ENCODE peak calls at places on chromosomes 4 and X, in four cellular contexts. I, Y, L and Q are unnamed samples.

GRCh38 chr4:20592666-20593065 is 107.6 kb upstream of the PACRGL start:
- DNase-seq in I (peak; percentile 2), Y (peak; percentile 9), L (no peak), Q (no peak)

GRCh38 chrX:37896491-37896890 is 49.1 kb upstream of the DYNLT3 start:
- DNase-seq in I (no peak), Y (no peak), L (no peak), Q (no peak)

GRCh38 chr4:64538219-64538618 is 129.0 kb upstream of the TECRL start:
- DNase-seq in I (no peak), Y (no peak), L (no peak), Q (peak; percentile 12)

GRCh38 chr4:94160774-94161173 is 46.9 kb upstream of the SMARCAD1 start:
- DNase-seq in I (no peak), Y (no peak), L (no peak), Q (no peak)

GRCh38 chr4:185991750-185992149 is 77.2 kb upstream of the TLR3 start:
- DNase-seq in I (no peak), Y (no peak), L (no peak), Q (no peak)

GRCh38 chrX:140526138-140526537 is 21.3 kb upstream of the SOX3 start:
- DNase-seq in I (no peak), Y (peak; percentile 68), L (no peak), Q (no peak)

GRCh38 chr4:45539142-45539814 is 584.6 kb downstream of the GABRG1 start:
- DNase-seq in I (no peak), Y (no peak), L (no peak), Q (no peak)

GRCh38 chr4:98193459-98194105 is 50.3 kb upstream of the STPG2 start:
- DNase-seq in I (no peak), Y (no peak), L (no peak), Q (no peak)

GRCh38 chr4:128859887-128860774 is 50.6 kb downstream of the JADE1 start:
- DNase-seq in I (peak; percentile 67), Y (peak; percentile 44), L (no peak), Q (no peak)

GRCh38 chrX:47992093-47992375 is 11.8 kb downstream of the ZNF182 start:
- DNase-seq in I (no peak), Y (peak; percentile 32), L (no peak), Q (no peak)

GRCh38 chr4:15186826-15187225 is 184.5 kb downstream of the CPEB2 start:
- DNase-seq in I (no peak), Y (no peak), L (no peak), Q (no peak)

GRCh38 chrX:19630228-19630627 is 114.9 kb upstream of the MAP3K15 start:
- DNase-seq in I (no peak), Y (no peak), L (no peak), Q (no peak)

GRCh38 chr4:25022741-25023140 is 8.0 kb downstream of the LGI2 start:
- DNase-seq in I (no peak), Y (no peak), L (no peak), Q (no peak)

GRCh38 chr4:86174496-86174895 is 185.4 kb downstream of the MAPK10 start:
- DNase-seq in I (no peak), Y (no peak), L (no peak), Q (no peak)

GRCh38 chr4:61520688-61521160 is 320.6 kb downstream of the ADGRL3 start:
- DNase-seq in I (peak; percentile 36), Y (no peak), L (no peak), Q (no peak)

GRCh38 chr4:156784970-156785369 is 186.6 kb downstream of the PDGFC start:
- DNase-seq in I (no peak), Y (no peak), L (no peak), Q (no peak)

GRCh38 chr4:20624783-20625364 is 75.4 kb upstream of the PACRGL start:
- DNase-seq in I (peak; percentile 45), Y (peak; percentile 17), L (no peak), Q (no peak)

GRCh38 chr4:117331817-117332216 is 246.4 kb upstream of the TRAM1L1 start:
- DNase-seq in I (no peak), Y (no peak), L (no peak), Q (no peak)

GRCh38 chr4:64158648-64159326 is 250.5 kb downstream of the TECRL start:
- DNase-seq in I (peak; percentile 71), Y (peak; percentile 15), L (no peak), Q (peak; percentile 22)

GRCh38 chr4:47668810-47669408 is 169.0 kb downstream of the CORIN start:
- DNase-seq in I (peak; percentile 61), Y (peak; percentile 49), L (no peak), Q (peak; percentile 5)

GRCh38 chr4:68369474-68369805 is 19.6 kb upstream of the YTHDC1 start:
- DNase-seq in I (no peak), Y (peak; percentile 79), L (no peak), Q (no peak)

GRCh38 chr4:164789047-164789446 is 35.1 kb downstream of the SMIM31 start:
- DNase-seq in I (no peak), Y (no peak), L (no peak), Q (no peak)

GRCh38 chr4:180751009-180751408 is 1492.2 kb upstream of the TENM3 start:
- DNase-seq in I (no peak), Y (no peak), L (no peak), Q (no peak)

GRCh38 chr4:48491514-48492176 is 1.6 kb downstream of the ZAR1 start:
- DNase-seq in I (no peak), Y (no peak), L (no peak), Q (no peak)

GRCh38 chr4:155772459-155773195 is 13.8 kb downstream of the GUCY1B1 start:
- DNase-seq in I (no peak), Y (no peak), L (no peak), Q (no peak)

GRCh38 chr4:5828005-5828391 is 64.9 kb downstream of the CRMP1 start:
- DNase-seq in I (no peak), Y (no peak), L (no peak), Q (no peak)

GRCh38 chr4:110798682-110799081 is 175.8 kb upstream of the PITX2 start:
- DNase-seq in I (no peak), Y (no peak), L (no peak), Q (no peak)

GRCh38 chr4:111811661-111812060 is 333.6 kb upstream of the FAM241A start:
- DNase-seq in I (no peak), Y (no peak), L (no peak), Q (no peak)

GRCh38 chr4:4913628-4914027 is 54.2 kb downstream of the MSX1 start:
- DNase-seq in I (no peak), Y (no peak), L (no peak), Q (no peak)

GRCh38 chr4:131052646-131053045 is 1956.7 kb downstream of the C4orf33 start:
- DNase-seq in I (no peak), Y (no peak), L (no peak), Q (no peak)

GRCh38 chr4:26611879-26612278 is 28.0 kb downstream of the TBC1D19 start:
- DNase-seq in I (no peak), Y (no peak), L (no peak), Q (no peak)